ENCODE peak calls at places on chromosome 1, in six cellular contexts. One of them, this sample, is unnamed.

GRCh38 chr1:239426821-239427495 is 40.6 kb downstream of the CHRM3 start:
- DNase-seq in GM20000: no peak
- DNase-seq in AG10803: no peak
- DNase-seq in fibroblast of lung: peak
- DNase-seq in effector memory CD8-positive, alpha-beta T cell: no peak
- DNase-seq in D341Med: no peak
- DNase-seq in this sample: no peak

GRCh38 chr1:13759072-13759471 is 59.1 kb downstream of the PRDM2 start:
- DNase-seq in GM20000: no peak
- DNase-seq in AG10803: no peak
- DNase-seq in fibroblast of lung: no peak
- DNase-seq in effector memory CD8-positive, alpha-beta T cell: no peak
- DNase-seq in D341Med: no peak
- DNase-seq in this sample: no peak

GRCh38 chr1:22450421-22451021 is 1.1 kb upstream of the ZBTB40 start:
- DNase-seq in GM20000: no peak
- DNase-seq in AG10803: no peak
- DNase-seq in fibroblast of lung: no peak
- DNase-seq in effector memory CD8-positive, alpha-beta T cell: no peak
- DNase-seq in D341Med: no peak
- DNase-seq in this sample: no peak

GRCh38 chr1:41670558-41670957 is 186.1 kb upstream of the EDN2 start:
- DNase-seq in GM20000: no peak
- DNase-seq in AG10803: peak
- DNase-seq in fibroblast of lung: peak
- DNase-seq in effector memory CD8-positive, alpha-beta T cell: no peak
- DNase-seq in D341Med: no peak
- DNase-seq in this sample: no peak

GRCh38 chr1:103489881-103490280 is 35.6 kb upstream of the RNPC3 start:
- DNase-seq in GM20000: no peak
- DNase-seq in AG10803: peak
- DNase-seq in fibroblast of lung: peak
- DNase-seq in effector memory CD8-positive, alpha-beta T cell: no peak
- DNase-seq in D341Med: no peak
- DNase-seq in this sample: no peak

GRCh38 chr1:27007909-27008582 is 4.6 kb downstream of the TENT5B start:
- DNase-seq in GM20000: no peak
- DNase-seq in AG10803: peak
- DNase-seq in fibroblast of lung: no peak
- DNase-seq in effector memory CD8-positive, alpha-beta T cell: no peak
- DNase-seq in D341Med: no peak
- DNase-seq in this sample: no peak

GRCh38 chr1:113247805-113248204 is 142.5 kb upstream of the MAGI3 start:
- DNase-seq in GM20000: no peak
- DNase-seq in AG10803: no peak
- DNase-seq in fibroblast of lung: no peak
- DNase-seq in effector memory CD8-positive, alpha-beta T cell: no peak
- DNase-seq in D341Med: no peak
- DNase-seq in this sample: no peak

GRCh38 chr1:91884459-91885290 is 1.3 kb downstream of the TGFBR3 start:
- DNase-seq in GM20000: peak
- DNase-seq in AG10803: peak
- DNase-seq in fibroblast of lung: no peak
- DNase-seq in effector memory CD8-positive, alpha-beta T cell: peak
- DNase-seq in D341Med: no peak
- DNase-seq in this sample: no peak

GRCh38 chr1:30518186-30518585 is 205.2 kb downstream of the MATN1 start:
- DNase-seq in GM20000: no peak
- DNase-seq in AG10803: no peak
- DNase-seq in fibroblast of lung: no peak
- DNase-seq in effector memory CD8-positive, alpha-beta T cell: no peak
- DNase-seq in D341Med: no peak
- DNase-seq in this sample: no peak

GRCh38 chr1:233015965-233016364 is 65.6 kb downstream of the NTPCR start:
- DNase-seq in GM20000: no peak
- DNase-seq in AG10803: no peak
- DNase-seq in fibroblast of lung: no peak
- DNase-seq in effector memory CD8-positive, alpha-beta T cell: no peak
- DNase-seq in D341Med: no peak
- DNase-seq in this sample: no peak

GRCh38 chr1:21255284-21255942 is 34.9 kb downstream of the ECE1 start:
- DNase-seq in GM20000: peak
- DNase-seq in AG10803: peak
- DNase-seq in fibroblast of lung: peak
- DNase-seq in effector memory CD8-positive, alpha-beta T cell: peak
- DNase-seq in D341Med: peak
- DNase-seq in this sample: peak

GRCh38 chr1:3029481-3029961 is 8.3 kb downstream of the ACTRT2 start:
- DNase-seq in GM20000: no peak
- DNase-seq in AG10803: no peak
- DNase-seq in fibroblast of lung: no peak
- DNase-seq in effector memory CD8-positive, alpha-beta T cell: no peak
- DNase-seq in D341Med: no peak
- DNase-seq in this sample: peak

GRCh38 chr1:43706598-43707190 is 642 bp upstream of the ST3GAL3 start:
- DNase-seq in GM20000: no peak
- DNase-seq in AG10803: peak
- DNase-seq in fibroblast of lung: peak
- DNase-seq in effector memory CD8-positive, alpha-beta T cell: no peak
- DNase-seq in D341Med: peak
- DNase-seq in this sample: no peak

GRCh38 chr1:167666416-167666815 is 36.4 kb downstream of the RCSD1 start:
- DNase-seq in GM20000: no peak
- DNase-seq in AG10803: peak
- DNase-seq in fibroblast of lung: peak
- DNase-seq in effector memory CD8-positive, alpha-beta T cell: no peak
- DNase-seq in D341Med: no peak
- DNase-seq in this sample: no peak

GRCh38 chr1:227892930-227893695 is 54.6 kb downstream of the WNT9A start:
- DNase-seq in GM20000: no peak
- DNase-seq in AG10803: no peak
- DNase-seq in fibroblast of lung: no peak
- DNase-seq in effector memory CD8-positive, alpha-beta T cell: no peak
- DNase-seq in D341Med: no peak
- DNase-seq in this sample: peak

GRCh38 chr1:113456967-113457366 is 66.7 kb downstream of the MAGI3 start:
- DNase-seq in GM20000: no peak
- DNase-seq in AG10803: peak
- DNase-seq in fibroblast of lung: peak
- DNase-seq in effector memory CD8-positive, alpha-beta T cell: no peak
- DNase-seq in D341Med: no peak
- DNase-seq in this sample: no peak

GRCh38 chr1:230408971-230409370 is 17.2 kb downstream of the PGBD5 start:
- DNase-seq in GM20000: no peak
- DNase-seq in AG10803: no peak
- DNase-seq in fibroblast of lung: no peak
- DNase-seq in effector memory CD8-positive, alpha-beta T cell: no peak
- DNase-seq in D341Med: no peak
- DNase-seq in this sample: no peak

GRCh38 chr1:115277276-115277675 is 60.8 kb downstream of the NGF start:
- DNase-seq in GM20000: no peak
- DNase-seq in AG10803: peak
- DNase-seq in fibroblast of lung: peak
- DNase-seq in effector memory CD8-positive, alpha-beta T cell: no peak
- DNase-seq in D341Med: no peak
- DNase-seq in this sample: no peak

GRCh38 chr1:43247256-43247921 is 22.4 kb upstream of the TMEM125 start:
- DNase-seq in GM20000: no peak
- DNase-seq in AG10803: no peak
- DNase-seq in fibroblast of lung: no peak
- DNase-seq in effector memory CD8-positive, alpha-beta T cell: no peak
- DNase-seq in D341Med: no peak
- DNase-seq in this sample: no peak

GRCh38 chr1:55275151-55275748 is 60.1 kb upstream of the USP24 start:
- DNase-seq in GM20000: no peak
- DNase-seq in AG10803: peak
- DNase-seq in fibroblast of lung: peak
- DNase-seq in effector memory CD8-positive, alpha-beta T cell: no peak
- DNase-seq in D341Med: no peak
- DNase-seq in this sample: no peak

GRCh38 chr1:216599851-216600250 is 123.4 kb downstream of the ESRRG start:
- DNase-seq in GM20000: no peak
- DNase-seq in AG10803: no peak
- DNase-seq in fibroblast of lung: no peak
- DNase-seq in effector memory CD8-positive, alpha-beta T cell: no peak
- DNase-seq in D341Med: no peak
- DNase-seq in this sample: no peak

GRCh38 chr1:20847619-20848080 is 60.5 kb upstream of the HP1BP3 start:
- DNase-seq in GM20000: no peak
- DNase-seq in AG10803: no peak
- DNase-seq in fibroblast of lung: peak
- DNase-seq in effector memory CD8-positive, alpha-beta T cell: no peak
- DNase-seq in D341Med: no peak
- DNase-seq in this sample: no peak

GRCh38 chr1:30535595-30536325 is 187.6 kb downstream of the MATN1 start:
- DNase-seq in GM20000: no peak
- DNase-seq in AG10803: no peak
- DNase-seq in fibroblast of lung: no peak
- DNase-seq in effector memory CD8-positive, alpha-beta T cell: no peak
- DNase-seq in D341Med: no peak
- DNase-seq in this sample: no peak

GRCh38 chr1:53286950-53287349 is 40.9 kb downstream of the LRP8 start:
- DNase-seq in GM20000: no peak
- DNase-seq in AG10803: no peak
- DNase-seq in fibroblast of lung: no peak
- DNase-seq in effector memory CD8-positive, alpha-beta T cell: no peak
- DNase-seq in D341Med: no peak
- DNase-seq in this sample: no peak

GRCh38 chr1:14842361-14842760 is 243.9 kb downstream of the KAZN start:
- DNase-seq in GM20000: no peak
- DNase-seq in AG10803: no peak
- DNase-seq in fibroblast of lung: peak
- DNase-seq in effector memory CD8-positive, alpha-beta T cell: no peak
- DNase-seq in D341Med: no peak
- DNase-seq in this sample: no peak

GRCh38 chr1:35269190-35269988 is 880 bp downstream of the ZMYM4 start:
- DNase-seq in GM20000: peak
- DNase-seq in AG10803: peak
- DNase-seq in fibroblast of lung: no peak
- DNase-seq in effector memory CD8-positive, alpha-beta T cell: no peak
- DNase-seq in D341Med: no peak
- DNase-seq in this sample: no peak

GRCh38 chr1:33455537-33456301 is 16.7 kb upstream of the ZSCAN20 start:
- DNase-seq in GM20000: peak
- DNase-seq in AG10803: peak
- DNase-seq in fibroblast of lung: peak
- DNase-seq in effector memory CD8-positive, alpha-beta T cell: peak
- DNase-seq in D341Med: peak
- DNase-seq in this sample: peak

GRCh38 chr1:206836111-206836510 is 29.3 kb upstream of the IL20 start:
- DNase-seq in GM20000: no peak
- DNase-seq in AG10803: peak
- DNase-seq in fibroblast of lung: peak
- DNase-seq in effector memory CD8-positive, alpha-beta T cell: no peak
- DNase-seq in D341Med: no peak
- DNase-seq in this sample: no peak

GRCh38 chr1:27588256-27589232 is 15.4 kb downstream of the AHDC1 start:
- DNase-seq in GM20000: no peak
- DNase-seq in AG10803: peak
- DNase-seq in fibroblast of lung: no peak
- DNase-seq in effector memory CD8-positive, alpha-beta T cell: no peak
- DNase-seq in D341Med: no peak
- DNase-seq in this sample: no peak

GRCh38 chr1:114219247-114219872 is 65.7 kb upstream of the SYT6 start:
- DNase-seq in GM20000: no peak
- DNase-seq in AG10803: peak
- DNase-seq in fibroblast of lung: no peak
- DNase-seq in effector memory CD8-positive, alpha-beta T cell: no peak
- DNase-seq in D341Med: no peak
- DNase-seq in this sample: no peak

GRCh38 chr1:154931940-154932487 is 4.5 kb downstream of the PMVK start:
- DNase-seq in GM20000: no peak
- DNase-seq in AG10803: no peak
- DNase-seq in fibroblast of lung: no peak
- DNase-seq in effector memory CD8-positive, alpha-beta T cell: no peak
- DNase-seq in D341Med: no peak
- DNase-seq in this sample: no peak

GRCh38 chr1:40313329-40313957 is 3.6 kb downstream of the COL9A2 start:
- DNase-seq in GM20000: no peak
- DNase-seq in AG10803: peak
- DNase-seq in fibroblast of lung: no peak
- DNase-seq in effector memory CD8-positive, alpha-beta T cell: no peak
- DNase-seq in D341Med: no peak
- DNase-seq in this sample: no peak

GRCh38 chr1:161930064-161930463 is 93.6 kb downstream of the OLFML2B start:
- DNase-seq in GM20000: no peak
- DNase-seq in AG10803: peak
- DNase-seq in fibroblast of lung: peak
- DNase-seq in effector memory CD8-positive, alpha-beta T cell: no peak
- DNase-seq in D341Med: no peak
- DNase-seq in this sample: no peak

GRCh38 chr1:179124866-179125265 is 43.0 kb downstream of the TOR3A start:
- DNase-seq in GM20000: no peak
- DNase-seq in AG10803: peak
- DNase-seq in fibroblast of lung: peak
- DNase-seq in effector memory CD8-positive, alpha-beta T cell: no peak
- DNase-seq in D341Med: no peak
- DNase-seq in this sample: no peak

GRCh38 chr1:226364129-226364899 is 43.6 kb downstream of the PARP1 start:
- DNase-seq in GM20000: no peak
- DNase-seq in AG10803: peak
- DNase-seq in fibroblast of lung: peak
- DNase-seq in effector memory CD8-positive, alpha-beta T cell: no peak
- DNase-seq in D341Med: no peak
- DNase-seq in this sample: no peak

GRCh38 chr1:60965280-60965854 is 117.0 kb upstream of the NFIA start:
- DNase-seq in GM20000: no peak
- DNase-seq in AG10803: no peak
- DNase-seq in fibroblast of lung: no peak
- DNase-seq in effector memory CD8-positive, alpha-beta T cell: no peak
- DNase-seq in D341Med: no peak
- DNase-seq in this sample: no peak

GRCh38 chr1:183178490-183178889 is 7.6 kb upstream of the LAMC2 start:
- DNase-seq in GM20000: no peak
- DNase-seq in AG10803: peak
- DNase-seq in fibroblast of lung: peak
- DNase-seq in effector memory CD8-positive, alpha-beta T cell: no peak
- DNase-seq in D341Med: no peak
- DNase-seq in this sample: no peak

GRCh38 chr1:57468661-57469523 is 45.0 kb upstream of the DAB1 start:
- DNase-seq in GM20000: no peak
- DNase-seq in AG10803: peak
- DNase-seq in fibroblast of lung: peak
- DNase-seq in effector memory CD8-positive, alpha-beta T cell: no peak
- DNase-seq in D341Med: no peak
- DNase-seq in this sample: no peak

GRCh38 chr1:20663365-20663764 is 2.2 kb upstream of the DDOST start:
- DNase-seq in GM20000: no peak
- DNase-seq in AG10803: no peak
- DNase-seq in fibroblast of lung: no peak
- DNase-seq in effector memory CD8-positive, alpha-beta T cell: no peak
- DNase-seq in D341Med: no peak
- DNase-seq in this sample: no peak